ENCODE peak calls at places on chromosomes 1 and 21, in five cellular contexts. V is GM12878, Z is Panc1, B is stomach, K is breast epithelium. J is an unnamed sample.

GRCh38 chr1:27044613-27045091 is 32.0 kb upstream of the TENT5B start:
- DNase-seq in V (peak; percentile 16), Z (peak; percentile 74), B (peak; percentile 94), K (peak; percentile 92), J (peak; percentile 96)

GRCh38 chr1:230661976-230662375 is 19.7 kb downstream of the COG2 start:
- DNase-seq in V (no peak), Z (no peak), B (no peak), K (no peak), J (no peak)

GRCh38 chr21:41885341-41886024 is 6.3 kb upstream of the PRDM15 start:
- DNase-seq in V (no peak), Z (no peak), B (no peak), K (no peak), J (peak; percentile 60)

GRCh38 chr1:61271412-61271789 is 189.0 kb downstream of the NFIA start:
- DNase-seq in V (no peak), Z (no peak), B (no peak), K (no peak), J (no peak)

GRCh38 chr1:108703939-108704338 is 8.8 kb upstream of the FNDC7 start:
- DNase-seq in V (no peak), Z (no peak), B (no peak), K (no peak), J (no peak)

GRCh38 chr1:159190441-159190840 is 14.2 kb upstream of the ACKR1 start:
- DNase-seq in V (no peak), Z (no peak), B (no peak), K (no peak), J (no peak)

GRCh38 chr1:151157067-151157531 is 650 bp downstream of the TNFAIP8L2 start:
- DNase-seq in V (no peak), Z (no peak), B (no peak), K (no peak), J (peak; percentile 90)

GRCh38 chr1:213820362-213821149 is 167.2 kb upstream of the PROX1 start:
- DNase-seq in V (no peak), Z (no peak), B (no peak), K (no peak), J (no peak)

GRCh38 chr1:27350673-27351540 is 9.1 kb downstream of the SYTL1 start:
- DNase-seq in V (no peak), Z (no peak), B (no peak), K (no peak), J (peak; percentile 76)

GRCh38 chr1:109050228-109050995 is 8.5 kb upstream of the WDR47 start:
- DNase-seq in V (no peak), Z (no peak), B (no peak), K (no peak), J (no peak)

GRCh38 chr1:77757616-77758015 is 2.0 kb downstream of the USP33 start:
- DNase-seq in V (no peak), Z (no peak), B (no peak), K (no peak), J (no peak)

GRCh38 chr1:76141898-76142297 is 67.4 kb downstream of the ST6GALNAC3 start:
- DNase-seq in V (no peak), Z (no peak), B (no peak), K (no peak), J (no peak)

GRCh38 chr1:153946622-153947246 is at the start of gene DENND4B:
- DNase-seq in V (no peak), Z (no peak), B (peak; percentile 84), K (peak; percentile 73), J (peak; percentile 96)

GRCh38 chr1:205988585-205988995 is 14.6 kb downstream of the RAB7B start:
- DNase-seq in V (no peak), Z (no peak), B (no peak), K (no peak), J (no peak)

GRCh38 chr1:24605534-24606295 is 37.4 kb upstream of the SRRM1 start:
- DNase-seq in V (no peak), Z (no peak), B (no peak), K (no peak), J (no peak)

GRCh38 chr1:204711947-204712701 is 26.6 kb upstream of the LRRN2 start:
- DNase-seq in V (no peak), Z (no peak), B (no peak), K (no peak), J (no peak)

GRCh38 chr1:57353589-57353988 is 70.3 kb downstream of the DAB1 start:
- DNase-seq in V (no peak), Z (no peak), B (no peak), K (no peak), J (no peak)

GRCh38 chr1:173779946-173780345 is 44.5 kb upstream of the DARS2 start:
- DNase-seq in V (no peak), Z (no peak), B (no peak), K (no peak), J (no peak)

GRCh38 chr1:7760245-7760644 is 10.9 kb upstream of the VAMP3 start:
- DNase-seq in V (no peak), Z (no peak), B (no peak), K (no peak), J (no peak)

GRCh38 chr1:193592325-193592724 is 405.9 kb upstream of the B3GALT2 start:
- DNase-seq in V (no peak), Z (no peak), B (no peak), K (no peak), J (no peak)

GRCh38 chr1:173258484-173259264 is 51.5 kb upstream of the TNFSF4 start:
- DNase-seq in V (no peak), Z (no peak), B (no peak), K (no peak), J (no peak)

GRCh38 chr1:6105218-6105679 is 59.6 kb downstream of the KCNAB2 start:
- DNase-seq in V (no peak), Z (no peak), B (no peak), K (no peak), J (peak; percentile 49)

GRCh38 chr1:156803086-156803851 is 13.4 kb downstream of the SH2D2A start:
- DNase-seq in V (no peak), Z (no peak), B (no peak), K (no peak), J (no peak)

GRCh38 chr1:46757256-46757955 is 38.5 kb upstream of the EFCAB14 start:
- DNase-seq in V (no peak), Z (no peak), B (peak; percentile 85), K (peak; percentile 77), J (no peak)

GRCh38 chr1:92975551-92976232 is 14.4 kb upstream of the DIPK1A start:
- DNase-seq in V (peak; percentile 97), Z (no peak), B (no peak), K (no peak), J (no peak)

GRCh38 chr21:31675960-31676359 is 16.5 kb downstream of the SOD1 start:
- DNase-seq in V (no peak), Z (no peak), B (no peak), K (no peak), J (no peak)

GRCh38 chr1:36885537-36886441 is 148.5 kb downstream of the GRIK3 start:
- DNase-seq in V (no peak), Z (no peak), B (peak; percentile 10), K (no peak), J (peak; percentile 38)

GRCh38 chr1:231603598-231604275 is 22.9 kb upstream of the DISC1 start:
- DNase-seq in V (no peak), Z (peak; percentile 54), B (peak; percentile 29), K (no peak), J (no peak)

GRCh38 chr1:21680918-21681317 is 11.8 kb upstream of the RAP1GAP start:
- DNase-seq in V (no peak), Z (no peak), B (no peak), K (no peak), J (no peak)

GRCh38 chr1:243267346-243268283 is 11.8 kb downstream of the SDCCAG8 start:
- DNase-seq in V (no peak), Z (no peak), B (no peak), K (no peak), J (no peak)

GRCh38 chr1:201637282-201638076 is 98.6 kb downstream of the NAV1 start:
- DNase-seq in V (no peak), Z (no peak), B (no peak), K (no peak), J (no peak)

GRCh38 chr1:63729227-63729620 is 44.6 kb upstream of the ROR1 start:
- DNase-seq in V (no peak), Z (no peak), B (no peak), K (no peak), J (no peak)

GRCh38 chr1:63731117-63732043 is 42.4 kb upstream of the ROR1 start:
- DNase-seq in V (no peak), Z (peak; percentile 96), B (no peak), K (no peak), J (no peak)

GRCh38 chr1:63732666-63733065 is 41.2 kb upstream of the ROR1 start:
- DNase-seq in V (no peak), Z (no peak), B (no peak), K (no peak), J (no peak)

GRCh38 chr1:63730211-63730610 is 43.6 kb upstream of the ROR1 start:
- DNase-seq in V (no peak), Z (no peak), B (no peak), K (no peak), J (no peak)

GRCh38 chr1:63728611-63729226 is 45.1 kb upstream of the ROR1 start:
- DNase-seq in V (no peak), Z (no peak), B (no peak), K (no peak), J (no peak)
- H3K4me1 ChIP-seq in V (no peaks in the 10 kb centered on the region), Z (peaks cover 41% of the 10 kb centered on the region), B (no peaks in the 10 kb centered on the region), K (no peaks in the 10 kb centered on the region), J (no peaks in the 10 kb centered on the region)

GRCh38 chr1:39964552-39964951 is 9.6 kb downstream of the MFSD2A start:
- DNase-seq in V (no peak), Z (no peak), B (no peak), K (no peak), J (no peak)
- TF ChIP-seq POLR2AphosphoS5 in V (no peak), Z (no peak), B (no peak), K (no peak), J (no peak)

DNA sequence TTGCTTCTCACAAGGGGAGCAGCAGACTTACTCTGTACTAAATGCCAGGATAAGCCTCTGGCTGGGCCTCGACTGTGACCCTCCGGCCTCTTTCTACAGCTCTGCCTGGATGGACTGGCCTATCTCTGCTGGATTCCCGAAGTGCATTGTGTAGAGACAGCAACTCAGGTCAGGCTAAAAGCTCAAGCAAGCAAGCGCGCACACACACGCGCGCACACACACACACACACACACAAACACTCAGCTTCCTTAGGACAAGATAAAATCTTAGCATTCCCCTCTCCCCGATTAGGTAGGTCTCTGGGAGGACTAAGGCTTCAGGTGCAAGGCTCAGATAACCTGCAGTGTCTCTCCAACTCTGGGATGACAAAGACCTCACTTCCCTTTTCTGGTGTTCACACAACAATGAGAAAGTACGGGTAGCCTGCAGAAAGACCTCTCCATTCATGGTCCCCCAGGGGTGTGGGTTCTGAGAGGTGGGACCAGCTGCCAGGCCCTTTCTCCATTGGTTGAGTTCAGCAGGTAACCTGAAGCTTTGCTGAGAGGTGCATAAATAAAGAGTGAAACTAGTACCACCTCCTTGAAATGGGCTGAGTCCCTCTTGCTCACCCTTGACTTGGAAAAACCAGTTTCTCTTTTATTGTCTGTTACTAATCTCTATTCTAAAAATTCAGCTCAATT is 155.1 kb upstream of the CAMK1G start:
- DNase-seq in V (no peak), Z (no peak), B (no peak), K (peak; percentile 67), J (no peak)
- H3K4me1 ChIP-seq in V (no peaks in the 10 kb centered on the region), Z (no peaks in the 10 kb centered on the region), B (no peaks in the 10 kb centered on the region), K (no peaks in the 10 kb centered on the region), J (no peaks in the 10 kb centered on the region)

DNA sequence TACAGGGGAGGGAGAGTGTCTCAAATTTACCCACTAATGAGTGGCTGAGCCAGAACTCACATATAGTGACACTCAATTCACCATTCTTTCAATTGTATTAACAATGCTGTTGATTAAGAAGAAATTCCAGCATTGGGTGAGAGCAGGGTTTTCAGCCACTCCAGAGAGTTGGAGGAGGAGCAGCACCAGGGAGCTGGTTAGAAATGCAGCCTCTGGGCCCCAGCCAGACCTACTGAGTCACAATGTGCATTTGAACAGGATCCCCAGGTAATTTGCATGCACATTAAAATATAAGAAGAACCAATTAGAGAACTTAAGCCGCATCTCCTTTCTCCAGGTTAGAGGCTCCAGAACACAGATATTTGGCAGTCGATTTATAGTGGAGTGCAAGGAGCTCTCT is 41.8 kb downstream of the TNR start:
- DNase-seq in V (no peak), Z (no peak), B (no peak), K (no peak), J (no peak)
- TF ChIP-seq POLR2AphosphoS5 in V (no peak), Z (no peak), B (no peak), K (no peak), J (no peak)

J was measured in spleen.